ENCODE peak calls at places on chromosomes 1 and 21, in six cellular contexts. One of them, this sample, is unnamed.

GRCh38 chr1:235502601-235503332 is 1.5 kb downstream of the B3GALNT2 start:
- DNase-seq in hypothalamus: no peak
- DNase-seq in stimulated activated naive CD4-positive, alpha-beta T cell: no peak
- DNase-seq in HEK293T: peak; percentile 26
- DNase-seq in nucleus accumbens: no peak
- DNase-seq in right lobe of liver: no peak
- DNase-seq in this sample: no peak

GRCh38 chr1:218346391-218347204 is 1.5 kb downstream of the TGFB2 start:
- DNase-seq in HEK293T: no peak
- DNase-seq in hypothalamus: no peak
- DNase-seq in stimulated activated naive CD4-positive, alpha-beta T cell: peak; percentile 8
- DNase-seq in nucleus accumbens: no peak
- DNase-seq in right lobe of liver: no peak
- DNase-seq in this sample: no peak

GRCh38 chr1:38677311-38677710 is 182.3 kb downstream of the RRAGC start:
- DNase-seq in right lobe of liver: no peak
- DNase-seq in nucleus accumbens: no peak
- DNase-seq in stimulated activated naive CD4-positive, alpha-beta T cell: no peak
- DNase-seq in HEK293T: no peak
- DNase-seq in hypothalamus: no peak
- DNase-seq in this sample: no peak

GRCh38 chr1:181061891-181062777 is 26.4 kb upstream of the IER5 start:
- DNase-seq in nucleus accumbens: no peak
- DNase-seq in stimulated activated naive CD4-positive, alpha-beta T cell: peak; percentile 51
- DNase-seq in HEK293T: no peak
- DNase-seq in right lobe of liver: peak; percentile 37
- DNase-seq in hypothalamus: peak; percentile 20
- DNase-seq in this sample: no peak

GRCh38 chr1:33099290-33100118 is 18.6 kb downstream of the AZIN2 start:
- DNase-seq in nucleus accumbens: no peak
- DNase-seq in right lobe of liver: no peak
- DNase-seq in stimulated activated naive CD4-positive, alpha-beta T cell: peak; percentile 79
- DNase-seq in HEK293T: no peak
- DNase-seq in hypothalamus: no peak
- DNase-seq in this sample: peak; percentile 98

GRCh38 chr1:157968503-157968902 is 24.9 kb upstream of the KIRREL1 start:
- DNase-seq in stimulated activated naive CD4-positive, alpha-beta T cell: no peak
- DNase-seq in nucleus accumbens: no peak
- DNase-seq in right lobe of liver: peak; percentile 68
- DNase-seq in HEK293T: no peak
- DNase-seq in hypothalamus: no peak
- DNase-seq in this sample: peak; percentile 76

GRCh38 chr1:222877854-222878253 is 63.0 kb downstream of the DISP1 start:
- DNase-seq in HEK293T: no peak
- DNase-seq in right lobe of liver: no peak
- DNase-seq in nucleus accumbens: no peak
- DNase-seq in stimulated activated naive CD4-positive, alpha-beta T cell: no peak
- DNase-seq in hypothalamus: no peak
- DNase-seq in this sample: no peak

GRCh38 chr1:203548917-203549708 is 55.2 kb downstream of the OPTC start:
- DNase-seq in hypothalamus: no peak
- DNase-seq in HEK293T: no peak
- DNase-seq in nucleus accumbens: no peak
- DNase-seq in right lobe of liver: no peak
- DNase-seq in stimulated activated naive CD4-positive, alpha-beta T cell: no peak
- DNase-seq in this sample: no peak

GRCh38 chr1:227913969-227914791 is 33.6 kb downstream of the WNT9A start:
- DNase-seq in hypothalamus: no peak
- DNase-seq in stimulated activated naive CD4-positive, alpha-beta T cell: no peak
- DNase-seq in HEK293T: no peak
- DNase-seq in right lobe of liver: no peak
- DNase-seq in nucleus accumbens: no peak
- DNase-seq in this sample: no peak

GRCh38 chr1:27548136-27548853 is 55.6 kb downstream of the AHDC1 start:
- DNase-seq in hypothalamus: no peak
- DNase-seq in stimulated activated naive CD4-positive, alpha-beta T cell: no peak
- DNase-seq in nucleus accumbens: no peak
- DNase-seq in HEK293T: no peak
- DNase-seq in right lobe of liver: no peak
- DNase-seq in this sample: no peak

GRCh38 chr1:202959276-202959620 is 1.1 kb upstream of the ADIPOR1 start:
- DNase-seq in right lobe of liver: no peak
- DNase-seq in nucleus accumbens: no peak
- DNase-seq in stimulated activated naive CD4-positive, alpha-beta T cell: no peak
- DNase-seq in HEK293T: peak; percentile 62
- DNase-seq in hypothalamus: no peak
- DNase-seq in this sample: no peak

GRCh38 chr1:190179817-190180216 is 297.8 kb downstream of the BRINP3 start:
- DNase-seq in right lobe of liver: no peak
- DNase-seq in HEK293T: no peak
- DNase-seq in nucleus accumbens: no peak
- DNase-seq in hypothalamus: no peak
- DNase-seq in stimulated activated naive CD4-positive, alpha-beta T cell: no peak
- DNase-seq in this sample: no peak

GRCh38 chr1:1021010-1021845 is 1.3 kb downstream of the AGRN start:
- DNase-seq in hypothalamus: no peak
- DNase-seq in right lobe of liver: peak; percentile 70
- DNase-seq in nucleus accumbens: no peak
- DNase-seq in HEK293T: peak; percentile 35
- DNase-seq in stimulated activated naive CD4-positive, alpha-beta T cell: peak; percentile 25
- DNase-seq in this sample: no peak

GRCh38 chr1:212235848-212236247 is 49.4 kb upstream of the PPP2R5A start:
- DNase-seq in nucleus accumbens: no peak
- DNase-seq in HEK293T: no peak
- DNase-seq in stimulated activated naive CD4-positive, alpha-beta T cell: no peak
- DNase-seq in right lobe of liver: no peak
- DNase-seq in hypothalamus: no peak
- DNase-seq in this sample: no peak

GRCh38 chr21:42566524-42567180 is 53.0 kb downstream of the SLC37A1 start:
- DNase-seq in HEK293T: no peak
- DNase-seq in nucleus accumbens: no peak
- DNase-seq in right lobe of liver: no peak
- DNase-seq in stimulated activated naive CD4-positive, alpha-beta T cell: no peak
- DNase-seq in hypothalamus: no peak
- DNase-seq in this sample: no peak

GRCh38 chr1:204587621-204588020 is 71.4 kb downstream of the MDM4 start:
- DNase-seq in stimulated activated naive CD4-positive, alpha-beta T cell: no peak
- DNase-seq in right lobe of liver: no peak
- DNase-seq in nucleus accumbens: no peak
- DNase-seq in HEK293T: no peak
- DNase-seq in hypothalamus: no peak
- DNase-seq in this sample: no peak

GRCh38 chr21:32772281-32773047 is 909 bp upstream of the PAXBP1 start:
- DNase-seq in nucleus accumbens: no peak
- DNase-seq in hypothalamus: no peak
- DNase-seq in stimulated activated naive CD4-positive, alpha-beta T cell: peak; percentile 43
- DNase-seq in right lobe of liver: peak; percentile 41
- DNase-seq in HEK293T: peak; percentile 31
- DNase-seq in this sample: no peak

GRCh38 chr1:3772715-3773571 is at the start of gene SMIM1:
- DNase-seq in hypothalamus: no peak
- DNase-seq in nucleus accumbens: no peak
- DNase-seq in right lobe of liver: no peak
- DNase-seq in HEK293T: no peak
- DNase-seq in stimulated activated naive CD4-positive, alpha-beta T cell: peak; percentile 56
- DNase-seq in this sample: no peak

GRCh38 chr1:26851106-26851684 is 11.8 kb upstream of the SFN start:
- DNase-seq in nucleus accumbens: no peak
- DNase-seq in right lobe of liver: no peak
- DNase-seq in stimulated activated naive CD4-positive, alpha-beta T cell: no peak
- DNase-seq in HEK293T: no peak
- DNase-seq in hypothalamus: no peak
- DNase-seq in this sample: no peak

GRCh38 chr1:236095705-236096500 is 31.0 kb upstream of the NID1 start:
- DNase-seq in hypothalamus: no peak
- DNase-seq in right lobe of liver: no peak
- DNase-seq in stimulated activated naive CD4-positive, alpha-beta T cell: no peak
- DNase-seq in HEK293T: no peak
- DNase-seq in nucleus accumbens: no peak
- DNase-seq in this sample: no peak

GRCh38 chr1:192654607-192655389 is 18.9 kb downstream of the RGS13 start:
- DNase-seq in HEK293T: no peak
- DNase-seq in nucleus accumbens: no peak
- DNase-seq in right lobe of liver: no peak
- DNase-seq in hypothalamus: no peak
- DNase-seq in stimulated activated naive CD4-positive, alpha-beta T cell: no peak
- DNase-seq in this sample: no peak

GRCh38 chr1:87478231-87478630 is 149.6 kb downstream of the LMO4 start:
- DNase-seq in right lobe of liver: no peak
- DNase-seq in HEK293T: no peak
- DNase-seq in hypothalamus: no peak
- DNase-seq in stimulated activated naive CD4-positive, alpha-beta T cell: no peak
- DNase-seq in nucleus accumbens: no peak
- DNase-seq in this sample: no peak

GRCh38 chr1:115648717-115649691 is 7.2 kb downstream of the VANGL1 start:
- DNase-seq in stimulated activated naive CD4-positive, alpha-beta T cell: no peak
- DNase-seq in nucleus accumbens: no peak
- DNase-seq in right lobe of liver: no peak
- DNase-seq in hypothalamus: no peak
- DNase-seq in HEK293T: no peak
- DNase-seq in this sample: no peak

GRCh38 chr1:25816112-25816718 is 3.5 kb upstream of the MTFR1L start:
- DNase-seq in stimulated activated naive CD4-positive, alpha-beta T cell: no peak
- DNase-seq in hypothalamus: no peak
- DNase-seq in right lobe of liver: no peak
- DNase-seq in HEK293T: no peak
- DNase-seq in nucleus accumbens: no peak
- DNase-seq in this sample: no peak

This sample was measured in RWPE2.